ENCODE peak calls at places on chromosomes 13 and 19, in six cellular contexts. F is cardiac muscle cell, J is heart right ventricle, M is body of pancreas, E is tibial artery, Q is GM23248. G is an unnamed sample.
A peak's percentile ranks its signal among the peaks of the same experiment; 100 is the strongest.

GRCh38 chr13:41411536-41411935 is 45.8 kb upstream of the RGCC start:
- DNase-seq in F (peak; percentile 76), J (peak; percentile 26), M (no peak), E (peak; percentile 27), Q (peak; percentile 68), G (no peak)

GRCh38 chr19:14318873-14319272 is 62.4 kb upstream of the ADGRE5 start:
- DNase-seq in F (no peak), J (no peak), M (peak; percentile 13), E (no peak), Q (no peak), G (no peak)

GRCh38 chr13:99465454-99465853 is 35.8 kb upstream of the TM9SF2 start:
- DNase-seq in F (no peak), J (no peak), M (no peak), E (no peak), Q (no peak), G (no peak)

GRCh38 chr13:52399037-52399436 is 6.9 kb downstream of the THSD1 start:
- DNase-seq in F (peak; percentile 30), J (no peak), M (no peak), E (no peak), Q (no peak), G (no peak)

GRCh38 chr19:35784401-35785086 is 9.2 kb downstream of the ARHGAP33 start:
- DNase-seq in F (no peak), J (no peak), M (no peak), E (no peak), Q (no peak), G (no peak)

GRCh38 chr13:62418872-62419271 is 1003.2 kb upstream of the PCDH20 start:
- DNase-seq in F (peak; percentile 53), J (no peak), M (no peak), E (no peak), Q (peak; percentile 5), G (no peak)

GRCh38 chr19:5372572-5373200 is 32.1 kb upstream of the PTPRS start:
- DNase-seq in F (no peak), J (no peak), M (no peak), E (no peak), Q (no peak), G (no peak)

GRCh38 chr13:47726394-47726793 is 274.7 kb downstream of the SUCLA2 start:
- DNase-seq in F (no peak), J (no peak), M (no peak), E (no peak), Q (no peak), G (no peak)

GRCh38 chr19:412356-413355 is 3.7 kb upstream of the C2CD4C start:
- DNase-seq in F (no peak), J (no peak), M (peak; percentile 4), E (peak; percentile 15), Q (no peak), G (no peak)

GRCh38 chr19:3516675-3517207 is 10.6 kb downstream of the FZR1 start:
- DNase-seq in F (no peak), J (no peak), M (peak; percentile 66), E (no peak), Q (no peak), G (no peak)

DNA sequence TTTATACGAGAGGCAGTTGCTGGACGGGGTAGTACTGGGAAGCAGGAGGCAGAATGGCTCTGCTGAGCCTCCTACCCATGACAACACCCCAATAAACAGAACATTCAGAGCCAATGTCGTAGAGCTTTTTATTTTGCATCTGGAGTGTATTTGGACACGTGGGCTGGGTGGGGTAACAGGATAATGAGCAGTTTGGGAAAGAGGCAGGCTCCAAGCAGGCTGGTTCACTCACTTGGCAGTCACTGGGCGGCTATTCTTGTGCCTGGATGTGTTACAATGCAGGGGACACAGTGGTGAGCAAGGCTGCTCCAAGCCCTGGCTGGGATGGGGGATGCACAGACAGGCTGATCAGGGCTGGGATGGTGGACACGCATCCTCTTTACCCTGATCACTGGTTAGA is 9.5 kb downstream of the ACTMAP start:
- DNase-seq in F (no peak), J (peak; percentile 65), M (no peak), E (peak; percentile 89), Q (peak; percentile 96), G (no peak)
- H3K27ac ChIP-seq in F (peak overlapping the region; percentile 50), J (peak overlapping the region; percentile 72), M (no peak overlapping the region), E (peak overlapping the region; percentile 42), Q (peak overlapping the region; percentile 96), G (no peak overlapping the region)

DNA sequence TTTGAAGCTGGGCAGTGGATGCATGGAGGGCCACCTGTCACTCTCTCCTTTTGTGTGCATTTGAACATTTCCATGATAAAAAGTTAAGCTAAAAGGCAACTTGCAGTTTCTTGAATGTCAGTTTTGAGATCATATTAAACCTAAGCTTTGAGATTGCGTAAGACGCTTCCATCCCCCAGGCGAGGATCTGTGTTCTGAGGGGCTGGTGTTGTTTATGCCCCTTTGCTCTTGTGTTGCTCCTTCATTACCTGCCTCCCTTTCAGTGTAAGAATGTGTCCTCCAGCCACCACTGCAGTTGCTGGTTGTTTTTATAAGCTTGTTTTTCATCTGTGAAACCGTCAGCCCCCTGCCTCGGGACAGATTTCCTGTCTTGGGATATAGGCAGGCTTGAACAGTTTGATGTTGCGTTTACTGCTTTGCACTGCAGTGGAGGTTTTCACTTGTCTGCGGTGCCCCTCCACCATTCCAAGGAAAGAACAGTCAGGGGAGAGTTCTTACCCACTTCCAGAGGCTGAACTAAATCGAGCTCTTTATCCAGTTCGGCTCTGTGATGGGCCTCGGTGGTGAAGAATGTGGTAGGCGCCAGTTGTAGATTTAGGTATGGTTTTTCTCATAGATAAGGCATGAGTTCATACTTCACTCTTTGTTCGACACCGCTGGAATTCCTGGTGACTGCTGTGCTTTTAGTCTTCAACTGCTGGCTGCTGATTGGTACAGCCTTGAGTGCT is 96.8 kb downstream of the ARHGEF7 start:
- DNase-seq in F (peak; percentile 56), J (no peak), M (no peak), E (no peak), Q (no peak), G (no peak)
- H3K4me1 ChIP-seq in F (peaks cover 27% of the 10 kb centered on the region), J (peaks cover 100% of the 10 kb centered on the region), M (peaks cover 12% of the 10 kb centered on the region), E (peaks cover 65% of the 10 kb centered on the region), Q (peaks cover 32% of the 10 kb centered on the region), G (peaks cover 15% of the 10 kb centered on the region)

DNA sequence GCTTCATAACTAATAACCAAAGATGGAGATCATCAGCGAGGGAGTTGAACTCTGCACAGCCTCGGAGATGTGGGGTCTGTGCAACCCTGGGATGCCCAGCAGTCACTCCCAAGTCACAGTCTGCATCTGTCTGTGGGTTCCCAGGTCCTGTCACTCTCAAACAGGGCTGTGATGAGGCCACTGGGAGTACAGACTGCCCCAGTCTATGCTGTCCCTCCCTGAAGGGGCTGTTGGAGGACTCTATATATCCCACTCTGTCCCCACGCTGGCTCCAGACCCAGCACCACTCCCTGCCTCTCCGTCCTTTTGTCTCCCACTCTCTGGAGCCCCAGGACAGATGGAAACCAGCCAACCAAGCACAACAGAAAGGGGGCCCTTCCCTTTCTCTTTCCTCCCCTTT is 26.2 kb upstream of the C13orf42 start:
- DNase-seq in F (no peak), J (no peak), M (no peak), E (no peak), Q (no peak), G (no peak)
- H3K9me3 ChIP-seq in F (no peaks in the 10 kb centered on the region), J (no peaks in the 10 kb centered on the region), M (no peaks in the 10 kb centered on the region), E (no peaks in the 10 kb centered on the region), Q (no peaks in the 10 kb centered on the region), G (no peaks in the 10 kb centered on the region)

DNA sequence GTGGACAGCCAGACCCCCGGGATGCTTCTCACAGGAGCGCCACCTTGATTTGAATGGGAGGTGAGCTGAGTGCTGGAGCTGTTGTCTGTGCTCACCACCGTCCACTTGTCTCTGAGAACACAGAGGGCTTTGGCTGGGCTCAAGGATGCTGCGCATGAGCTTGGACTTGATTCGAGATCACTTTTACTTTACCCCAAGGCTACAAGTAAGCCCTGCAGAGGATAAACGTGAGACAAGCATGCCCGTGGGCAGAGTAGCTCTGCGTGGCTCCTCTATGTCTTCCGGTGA is 79.1 kb downstream of the SOX1 start:
- DNase-seq in F (no peak), J (no peak), M (no peak), E (no peak), Q (no peak), G (no peak)
- H3K27ac ChIP-seq in F (no peak overlapping the region), J (no peak overlapping the region), M (no peak overlapping the region), E (no peak overlapping the region), Q (no peak overlapping the region), G (no peak overlapping the region)

DNA sequence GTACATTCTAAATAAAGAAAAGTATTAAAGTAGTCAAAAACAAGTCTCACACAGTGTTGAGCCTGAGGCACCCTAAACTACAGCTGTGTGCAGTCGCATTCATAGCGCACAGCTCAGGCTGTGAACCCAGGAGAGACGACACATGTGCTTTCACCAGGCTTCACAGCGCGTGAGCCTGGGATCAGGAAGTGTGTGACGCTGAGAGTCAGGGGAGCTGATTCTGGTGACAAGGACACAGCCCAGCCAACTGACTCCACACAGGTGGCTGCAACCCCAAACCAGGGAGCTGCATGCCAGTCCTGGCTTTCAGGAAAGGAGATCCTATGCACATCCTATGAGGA is 41.6 kb downstream of the COL4A1 start:
- DNase-seq in F (no peak), J (no peak), M (no peak), E (no peak), Q (no peak), G (no peak)
- H3K4me1 ChIP-seq in F (no peaks in the 10 kb centered on the region), J (peaks cover 97% of the 10 kb centered on the region), M (peaks cover 14% of the 10 kb centered on the region), E (peaks cover 80% of the 10 kb centered on the region), Q (no peaks in the 10 kb centered on the region), G (peaks cover 11% of the 10 kb centered on the region)

DNA sequence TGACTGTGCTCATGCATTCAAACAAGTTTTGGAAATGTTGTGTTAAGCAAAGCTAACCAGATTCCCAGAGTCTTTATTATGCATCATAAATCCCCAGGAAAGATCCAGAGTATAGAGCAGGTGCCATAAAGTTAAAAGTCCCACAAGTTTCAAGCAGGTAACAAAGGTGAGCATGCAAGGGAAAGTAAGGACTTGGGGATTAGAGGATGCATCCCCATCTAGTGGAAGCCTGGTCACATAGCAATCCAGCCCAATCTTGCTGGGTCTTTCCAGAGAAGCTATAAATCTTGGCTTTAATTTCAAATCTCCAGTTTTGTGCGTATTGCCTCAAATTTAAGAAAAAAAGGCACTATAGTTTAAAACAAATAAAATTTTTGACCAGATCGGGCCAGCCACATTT is 72.7 kb downstream of the ZNF254 start:
- DNase-seq in F (peak; percentile 4), J (no peak), M (no peak), E (no peak), Q (peak; percentile 10), G (no peak)
- H3K9me3 ChIP-seq in F (no peaks in the 10 kb centered on the region), J (peaks cover 55% of the 10 kb centered on the region), M (no peaks in the 10 kb centered on the region), E (peaks cover 16% of the 10 kb centered on the region), Q (no peaks in the 10 kb centered on the region), G (no peaks in the 10 kb centered on the region)

GRCh38 chr19:49656456-49657109 is 9.1 kb downstream of the IRF3 start:
- DNase-seq in F (no peak), J (no peak), M (no peak), E (no peak), Q (no peak), G (no peak)
- H3K27ac ChIP-seq in F (no peak overlapping the region), J (no peak overlapping the region), M (no peak overlapping the region), E (no peak overlapping the region), Q (no peak overlapping the region), G (no peak overlapping the region)

GRCh38 chr19:39966617-39967016 is 4.3 kb upstream of the PSMC4 start:
- DNase-seq in F (no peak), J (no peak), M (no peak), E (no peak), Q (no peak), G (no peak)
- H3K4me1 ChIP-seq in F (no peaks in the 10 kb centered on the region), J (peaks cover 7% of the 10 kb centered on the region), M (peaks cover 13% of the 10 kb centered on the region), E (peaks cover 13% of the 10 kb centered on the region), Q (peaks cover 7% of the 10 kb centered on the region), G (no peaks in the 10 kb centered on the region)

G was measured in lung.